ENCODE peak calls at places on chromosome 9, in six cellular contexts. H is endothelial cell of umbilical vein, C is astrocyte, V is tibial artery, K is stomach, B is SJSA1. I is an unnamed sample. For H3K36me3, the result is how much of the 10 kb centered on the place peaks cover.

GRCh38 chr9:76297721-76298239 is 96.4 kb downstream of the RFK start:
- DNase-seq in H (no peak), C (peak), V (peak), K (no peak), B (no peak), I (peak)

GRCh38 chr9:89256690-89257089 is 54.3 kb upstream of the CKS2 start:
- DNase-seq in H (no peak), C (no peak), V (no peak), K (no peak), B (no peak), I (no peak)

GRCh38 chr9:72327631-72328030 is 37.4 kb downstream of the ZFAND5 start:
- DNase-seq in H (no peak), C (no peak), V (no peak), K (no peak), B (no peak), I (no peak)

GRCh38 chr9:129962889-129963703 is 79.9 kb downstream of the FNBP1 start:
- DNase-seq in H (peak), C (peak), V (peak), K (peak), B (peak), I (peak)

GRCh38 chr9:22528485-22528884 is 81.9 kb downstream of the DMRTA1 start:
- DNase-seq in H (no peak), C (no peak), V (no peak), K (no peak), B (no peak), I (no peak)

GRCh38 chr9:124635285-124635684 is 128.1 kb upstream of the NR5A1 start:
- DNase-seq in H (no peak), C (no peak), V (no peak), K (no peak), B (no peak), I (no peak)

GRCh38 chr9:31588010-31588409 is 796.4 kb upstream of the ACO1 start:
- DNase-seq in H (no peak), C (no peak), V (no peak), K (no peak), B (no peak), I (no peak)

GRCh38 chr9:12657233-12657632 is 36.0 kb upstream of the TYRP1 start:
- DNase-seq in H (no peak), C (no peak), V (no peak), K (no peak), B (no peak), I (no peak)

GRCh38 chr9:130385257-130385656 is 59.5 kb upstream of the ASS1 start:
- DNase-seq in H (no peak), C (no peak), V (no peak), K (no peak), B (no peak), I (no peak)

GRCh38 chr9:80410106-80410505 is 838.3 kb downstream of the TLE4 start:
- DNase-seq in H (no peak), C (no peak), V (no peak), K (no peak), B (no peak), I (peak)

GRCh38 chr9:137479892-137480685 is 21.0 kb upstream of the NSMF start:
- DNase-seq in H (no peak), C (no peak), V (no peak), K (no peak), B (no peak), I (no peak)

GRCh38 chr9:2461886-2462285 is 159.7 kb upstream of the VLDLR start:
- DNase-seq in H (no peak), C (peak), V (no peak), K (no peak), B (no peak), I (no peak)

GRCh38 chr9:113620377-113621161 is 157.0 kb downstream of the RGS3 start:
- DNase-seq in H (peak), C (peak), V (peak), K (peak), B (peak), I (peak)

GRCh38 chr9:120882935-120883607 is 6.1 kb upstream of the PHF19 start:
- DNase-seq in H (no peak), C (no peak), V (no peak), K (no peak), B (no peak), I (no peak)

GRCh38 chr9:10706788-10707187 is 94.0 kb upstream of the PTPRD start:
- DNase-seq in H (no peak), C (no peak), V (no peak), K (no peak), B (no peak), I (no peak)

GRCh38 chr9:108477538-108478006 is 378.2 kb downstream of the ACTL7B start:
- DNase-seq in H (peak), C (peak), V (no peak), K (no peak), B (no peak), I (peak)

GRCh38 chr9:74804018-74804385 is 83.7 kb downstream of the TRPM6 start:
- DNase-seq in H (peak), C (no peak), V (no peak), K (no peak), B (no peak), I (no peak)

GRCh38 chr9:136694163-136694864 is 7.1 kb upstream of the AGPAT2 start:
- DNase-seq in H (peak), C (no peak), V (no peak), K (peak), B (peak), I (no peak)

GRCh38 chr9:112017878-112018277 is 121.3 kb downstream of the UGCG start:
- DNase-seq in H (no peak), C (no peak), V (no peak), K (no peak), B (no peak), I (no peak)

GRCh38 chr9:25733336-25733982 is 55.2 kb upstream of the TUSC1 start:
- DNase-seq in H (no peak), C (no peak), V (no peak), K (peak), B (no peak), I (no peak)

GRCh38 chr9:76107487-76107886 is 217.0 kb downstream of the PCSK5 start:
- DNase-seq in H (no peak), C (peak), V (peak), K (no peak), B (no peak), I (no peak)

GRCh38 chr9:120965344-120966004 is 38.9 kb upstream of the TRAF1 start:
- DNase-seq in H (no peak), C (no peak), V (peak), K (no peak), B (no peak), I (no peak)

GRCh38 chr9:17031546-17031945 is 103.3 kb upstream of the CNTLN start:
- DNase-seq in H (no peak), C (no peak), V (no peak), K (no peak), B (no peak), I (no peak)

GRCh38 chr9:36928210-36928609 is 105.9 kb downstream of the PAX5 start:
- DNase-seq in H (no peak), C (no peak), V (no peak), K (no peak), B (no peak), I (no peak)

GRCh38 chr9:87889065-87889881 is 6.6 kb downstream of the SPATA31E1 start:
- DNase-seq in H (no peak), C (no peak), V (no peak), K (no peak), B (no peak), I (no peak)

GRCh38 chr9:98450486-98450885 is 195.0 kb upstream of the TBC1D2 start:
- DNase-seq in H (no peak), C (peak), V (no peak), K (no peak), B (no peak), I (no peak)

GRCh38 chr9:124814178-124814535 is 37.2 kb downstream of the OLFML2A start:
- DNase-seq in H (no peak), C (no peak), V (no peak), K (no peak), B (no peak), I (no peak)

GRCh38 chr9:81522721-81523551 is 166.4 kb downstream of the TLE1 start:
- DNase-seq in H (peak), C (peak), V (no peak), K (no peak), B (no peak), I (peak)
- H3K4me3 ChIP-seq in H (no peak), C (no peak), V (no peak), K (no peak), B (no peak), I (no peak)

GRCh38 chr9:93456504-93456903 is 3.1 kb upstream of the FAM120AOS start:
- DNase-seq in H (no peak), C (no peak), V (no peak), K (no peak), B (no peak), I (no peak)
- H3K36me3 ChIP-seq in H (under half), C (under half), V (under half), K (under half), B (under half), I (under half)

GRCh38 chr9:100601216-100601615 is 23.3 kb downstream of the CAVIN4 start:
- DNase-seq in H (peak), C (peak), V (no peak), K (peak), B (peak), I (peak)
- H3K4me3 ChIP-seq in H (no peak), C (no peak), V (no peak), K (no peak), B (no peak), I (no peak)

GRCh38 chr9:132702254-132702653 is 32.0 kb downstream of the GTF3C4 start:
- DNase-seq in H (no peak), C (no peak), V (no peak), K (no peak), B (no peak), I (no peak)

GRCh38 chr9:132694144-132694543 is 23.9 kb downstream of the GTF3C4 start:
- DNase-seq in H (no peak), C (no peak), V (no peak), K (no peak), B (no peak), I (peak)

GRCh38 chr9:132699926-132700325 is 29.7 kb downstream of the GTF3C4 start:
- DNase-seq in H (peak), C (no peak), V (no peak), K (no peak), B (no peak), I (no peak)

GRCh38 chr9:132698989-132699388 is 28.7 kb downstream of the GTF3C4 start:
- DNase-seq in H (peak), C (no peak), V (no peak), K (peak), B (no peak), I (no peak)

DNA sequence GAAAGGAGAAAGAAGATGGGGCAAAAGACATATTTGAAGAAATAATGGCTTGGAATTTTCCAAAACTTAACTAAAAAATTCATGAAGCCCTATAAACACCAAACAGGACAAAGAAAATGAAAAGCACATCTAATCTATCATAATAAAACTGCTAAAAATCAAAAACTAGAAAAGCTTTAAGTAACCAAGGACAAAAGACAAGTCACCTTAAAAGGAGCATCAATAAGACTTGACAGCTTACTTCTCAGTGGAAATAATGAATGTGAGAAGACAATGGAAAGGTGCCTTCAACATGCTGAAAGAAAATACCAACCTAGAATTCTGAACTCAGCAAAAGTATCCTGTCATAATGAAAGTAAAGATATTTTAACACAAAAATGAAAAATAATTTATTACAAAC is 27.0 kb downstream of the GTF3C4 start:
- DNase-seq in H (no peak), C (no peak), V (no peak), K (no peak), B (no peak), I (no peak)
- H3K36me3 ChIP-seq in H (under half), C (under half), V (under half), K (under half), B (under half), I (under half)

GRCh38 chr9:127390563-127390962 is 6.4 kb upstream of the SLC2A8 start:
- DNase-seq in H (no peak), C (no peak), V (no peak), K (no peak), B (no peak), I (no peak)
- H3K4me3 ChIP-seq in H (no peak), C (no peak), V (no peak), K (no peak), B (no peak), I (no peak)

DNA sequence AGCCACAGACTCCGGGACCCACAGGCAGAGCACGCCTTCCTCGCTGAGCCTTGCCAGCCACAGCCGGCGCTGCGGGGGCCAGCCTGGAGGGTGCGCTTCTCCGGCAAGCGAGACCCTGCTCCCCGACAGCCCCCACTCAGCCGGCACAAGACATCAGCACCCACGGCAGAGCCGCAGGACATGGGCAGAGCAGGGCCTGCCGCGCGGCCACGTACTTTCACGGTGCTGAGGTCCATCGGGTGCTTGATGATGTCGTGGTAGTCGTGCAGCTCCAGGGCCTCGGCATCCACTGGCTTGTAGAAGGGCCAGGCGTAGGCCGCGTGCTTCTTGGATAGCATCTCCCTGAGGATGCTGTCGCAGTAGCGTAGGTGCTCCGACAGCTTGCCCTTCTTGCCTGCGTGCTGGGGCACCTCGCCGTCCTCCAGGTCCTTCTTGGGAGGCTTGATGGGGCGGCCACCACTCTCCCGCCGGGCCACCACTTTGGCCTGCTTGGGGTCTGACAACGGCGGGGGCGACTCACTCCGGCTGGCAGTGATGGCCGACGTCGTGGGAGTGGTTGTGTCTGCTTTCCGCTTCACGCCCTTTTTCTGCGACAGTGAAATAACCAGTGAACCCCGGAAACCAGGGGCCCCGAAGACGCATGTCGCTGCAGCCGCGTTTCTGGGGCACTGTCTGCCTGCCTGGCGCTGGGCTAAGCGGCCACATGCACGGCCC is 19.8 kb downstream of the BRD3 start:
- DNase-seq in H (no peak), C (no peak), V (no peak), K (no peak), B (no peak), I (no peak)
- H3K36me3 ChIP-seq in H (half or more), C (under half), V (half or more), K (half or more), B (half or more), I (half or more)

GRCh38 chr9:35488019-35488418 is 1.9 kb upstream of the RUSC2 start:
- DNase-seq in H (no peak), C (no peak), V (no peak), K (no peak), B (no peak), I (no peak)
- H3K4me3 ChIP-seq in H (no peak), C (no peak), V (no peak), K (no peak), B (no peak), I (no peak)

DNA sequence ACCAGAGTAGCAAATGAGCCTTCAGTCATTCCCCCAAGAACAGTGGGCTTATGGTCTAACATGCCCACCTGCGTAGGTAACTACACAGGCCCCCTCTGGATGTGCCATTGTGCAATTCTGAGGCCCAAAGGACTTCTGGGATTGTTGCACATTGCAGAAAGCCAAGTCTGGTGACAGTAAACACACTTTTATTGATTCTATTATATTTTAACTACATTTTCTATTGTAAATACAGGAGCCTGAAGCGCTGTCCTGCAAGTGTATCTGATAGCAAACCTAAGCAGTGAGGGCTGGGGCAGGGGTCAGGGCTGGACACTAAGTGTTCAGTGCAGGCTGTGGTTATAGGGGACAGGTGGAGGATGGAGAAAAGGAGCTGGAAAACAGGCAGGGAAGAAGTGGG is 57.5 kb downstream of the TEX10 start:
- DNase-seq in H (no peak), C (no peak), V (no peak), K (no peak), B (no peak), I (no peak)
- H3K36me3 ChIP-seq in H (under half), C (under half), V (half or more), K (half or more), B (under half), I (under half)